ENCODE peak calls at places on chromosomes 4 and X, in four cellular contexts. One of them, this sample, is unnamed.

GRCh38 chr4:135368826-135369225 is 1167.2 kb upstream of the PABPC4L start:
- DNase-seq in HepG2: no peak
- DNase-seq in K562: no peak
- DNase-seq in GM12878: no peak
- DNase-seq in this sample: no peak

GRCh38 chr4:103075435-103075893 is 1.1 kb downstream of the SLC9B2 start:
- DNase-seq in K562: peak; percentile 9
- DNase-seq in HepG2: peak; percentile 96
- DNase-seq in GM12878: no peak
- DNase-seq in this sample: no peak

GRCh38 chr4:3513807-3514206 is 18.4 kb downstream of the LRPAP1 start:
- DNase-seq in GM12878: no peak
- DNase-seq in HepG2: no peak
- DNase-seq in K562: no peak
- DNase-seq in this sample: no peak

GRCh38 chr4:103892616-103893015 is 172.8 kb upstream of the TACR3 start:
- DNase-seq in HepG2: no peak
- DNase-seq in K562: no peak
- DNase-seq in GM12878: no peak
- DNase-seq in this sample: no peak

GRCh38 chr4:7313361-7313811 is 121.0 kb downstream of the SORCS2 start:
- DNase-seq in K562: no peak
- DNase-seq in GM12878: no peak
- DNase-seq in HepG2: no peak
- DNase-seq in this sample: no peak

GRCh38 chr4:99507762-99508161 is 3.1 kb upstream of the C4orf17 start:
- DNase-seq in K562: no peak
- DNase-seq in GM12878: no peak
- DNase-seq in HepG2: no peak
- DNase-seq in this sample: no peak

GRCh38 chr4:179415016-179415841 is 1973.0 kb upstream of the AGA start:
- DNase-seq in GM12878: no peak
- DNase-seq in HepG2: no peak
- DNase-seq in K562: no peak
- DNase-seq in this sample: no peak

GRCh38 chrX:24282381-24283121 is 31.3 kb downstream of the SUPT20HL2 start:
- DNase-seq in HepG2: no peak
- DNase-seq in GM12878: no peak
- DNase-seq in K562: no peak
- DNase-seq in this sample: peak; percentile 22

GRCh38 chr4:88457307-88458090 is 580 bp downstream of the HERC5 start:
- DNase-seq in K562: no peak
- DNase-seq in GM12878: no peak
- DNase-seq in HepG2: no peak
- DNase-seq in this sample: peak; percentile 58

GRCh38 chr4:171265190-171265818 is 547.9 kb upstream of the GALNTL6 start:
- DNase-seq in K562: no peak
- DNase-seq in GM12878: no peak
- DNase-seq in HepG2: no peak
- DNase-seq in this sample: no peak

GRCh38 chr4:79851625-79852304 is 221.3 kb downstream of the ANTXR2 start:
- DNase-seq in HepG2: no peak
- DNase-seq in GM12878: no peak
- DNase-seq in K562: no peak
- DNase-seq in this sample: no peak

GRCh38 chrX:116873678-116874077 is 410.9 kb upstream of the CT83 start:
- DNase-seq in HepG2: no peak
- DNase-seq in K562: no peak
- DNase-seq in GM12878: no peak
- DNase-seq in this sample: no peak

GRCh38 chr4:10085386-10085785 is 31.2 kb downstream of the WDR1 start:
- DNase-seq in GM12878: no peak
- DNase-seq in HepG2: no peak
- DNase-seq in K562: no peak
- DNase-seq in this sample: no peak

GRCh38 chr4:122151982-122152698 is at the start of gene BLTP1:
- DNase-seq in HepG2: peak; percentile 75
- DNase-seq in GM12878: peak; percentile 66
- DNase-seq in K562: peak; percentile 93
- DNase-seq in this sample: peak; percentile 92

GRCh38 chrX:130108647-130109428 is 1.5 kb downstream of the ELF4 start:
- DNase-seq in HepG2: peak; percentile 17
- DNase-seq in GM12878: no peak
- DNase-seq in K562: peak; percentile 61
- DNase-seq in this sample: no peak

GRCh38 chrX:24577091-24577490 is 70.1 kb downstream of the PCYT1B start:
- DNase-seq in GM12878: no peak
- DNase-seq in K562: no peak
- DNase-seq in HepG2: no peak
- DNase-seq in this sample: no peak

GRCh38 chrX:110691446-110691845 is 104.2 kb downstream of the CHRDL1 start:
- DNase-seq in GM12878: no peak
- DNase-seq in K562: no peak
- DNase-seq in HepG2: no peak
- DNase-seq in this sample: no peak

GRCh38 chr4:172202480-172203076 is 389.4 kb downstream of the GALNTL6 start:
- DNase-seq in GM12878: no peak
- DNase-seq in K562: peak; percentile 40
- DNase-seq in HepG2: peak; percentile 10
- DNase-seq in this sample: peak; percentile 40

GRCh38 chrX:133265331-133265730 is 47.2 kb upstream of the TFDP3 start:
- DNase-seq in GM12878: no peak
- DNase-seq in K562: no peak
- DNase-seq in HepG2: peak; percentile 12
- DNase-seq in this sample: no peak

GRCh38 chrX:10022580-10023245 is 55.6 kb downstream of the CLDN34 start:
- DNase-seq in K562: no peak
- DNase-seq in HepG2: no peak
- DNase-seq in GM12878: no peak
- DNase-seq in this sample: no peak

GRCh38 chr4:187158003-187158402 is 434.3 kb upstream of the FAT1 start:
- DNase-seq in HepG2: no peak
- DNase-seq in K562: no peak
- DNase-seq in GM12878: no peak
- DNase-seq in this sample: no peak

GRCh38 chrX:8870411-8870810 is 69.2 kb upstream of the FAM9A start:
- DNase-seq in GM12878: no peak
- DNase-seq in K562: no peak
- DNase-seq in HepG2: no peak
- DNase-seq in this sample: no peak
- TF ChIP-seq FOXK2 in GM12878: no peak
- TF ChIP-seq FOXK2 in K562: no peak
- TF ChIP-seq FOXK2 in HepG2: no peak
- TF ChIP-seq FOXK2 in this sample: no peak

GRCh38 chr4:131344761-131345160 is 1804.3 kb upstream of the PCDH10 start:
- DNase-seq in K562: no peak
- DNase-seq in HepG2: no peak
- DNase-seq in GM12878: no peak
- DNase-seq in this sample: no peak

GRCh38 chr4:131348258-131348657 is 1800.8 kb upstream of the PCDH10 start:
- DNase-seq in K562: no peak
- DNase-seq in HepG2: no peak
- DNase-seq in GM12878: peak; percentile 54
- DNase-seq in this sample: no peak

DNA sequence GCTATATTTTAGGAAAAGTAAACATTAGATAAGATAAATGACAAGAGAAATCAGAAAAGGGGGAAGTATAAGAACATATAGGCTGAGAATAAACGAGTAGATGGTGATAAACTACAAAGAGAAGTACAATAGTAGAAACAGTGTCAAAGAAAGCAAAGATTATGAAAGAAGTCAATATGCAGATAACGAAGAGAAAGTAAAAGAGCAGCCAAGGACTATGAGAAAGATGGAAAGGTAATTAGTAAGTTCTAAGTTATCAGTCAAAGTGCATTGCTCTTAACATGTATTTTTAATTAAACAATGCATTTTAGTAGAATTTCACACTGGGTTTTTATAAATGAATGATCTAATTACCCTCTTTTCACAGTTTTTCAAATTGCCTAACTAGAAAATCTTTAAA is 1801.3 kb upstream of the PCDH10 start:
- DNase-seq in HepG2: no peak
- DNase-seq in K562: no peak
- DNase-seq in GM12878: no peak
- DNase-seq in this sample: no peak
- TF ChIP-seq SP1 in HepG2: no peak
- TF ChIP-seq SP1 in K562: no peak
- TF ChIP-seq SP1 in GM12878: no peak
- TF ChIP-seq SP1 in this sample: no peak

GRCh38 chr4:169491211-169491610 is 121.2 kb downstream of the NEK1 start:
- DNase-seq in GM12878: no peak
- DNase-seq in HepG2: no peak
- DNase-seq in K562: no peak
- DNase-seq in this sample: no peak

GRCh38 chr4:169485084-169485483 is 127.3 kb downstream of the NEK1 start:
- DNase-seq in GM12878: no peak
- DNase-seq in K562: no peak
- DNase-seq in HepG2: no peak
- DNase-seq in this sample: no peak

GRCh38 chr4:169485791-169486742 is 126.3 kb downstream of the NEK1 start:
- DNase-seq in K562: peak; percentile 14
- DNase-seq in HepG2: peak; percentile 36
- DNase-seq in GM12878: peak; percentile 68
- DNase-seq in this sample: peak; percentile 51
- TF ChIP-seq BHLHE40 in K562: no peak
- TF ChIP-seq BHLHE40 in HepG2: no peak
- TF ChIP-seq BHLHE40 in GM12878: peak; percentile 81
- TF ChIP-seq BHLHE40 in this sample: no peak

GRCh38 chrX:74179071-74179470 is 124.9 kb upstream of the ZCCHC13 start:
- DNase-seq in K562: no peak
- DNase-seq in GM12878: no peak
- DNase-seq in HepG2: peak; percentile 39
- DNase-seq in this sample: no peak
- TF ChIP-seq FOXK2 in K562: no peak
- TF ChIP-seq FOXK2 in GM12878: no peak
- TF ChIP-seq FOXK2 in HepG2: no peak
- TF ChIP-seq FOXK2 in this sample: no peak

GRCh38 chr4:74768857-74769525 is 25.3 kb downstream of the BTC start:
- DNase-seq in HepG2: peak; percentile 32
- DNase-seq in GM12878: no peak
- DNase-seq in K562: no peak
- DNase-seq in this sample: no peak
- TF ChIP-seq SP1 in HepG2: no peak
- TF ChIP-seq SP1 in GM12878: no peak
- TF ChIP-seq SP1 in K562: no peak
- TF ChIP-seq SP1 in this sample: no peak

GRCh38 chr4:169484485-169484884 is 127.9 kb downstream of the NEK1 start:
- DNase-seq in K562: no peak
- DNase-seq in GM12878: no peak
- DNase-seq in HepG2: no peak
- DNase-seq in this sample: no peak
- TF ChIP-seq BHLHE40 in K562: no peak
- TF ChIP-seq BHLHE40 in GM12878: no peak
- TF ChIP-seq BHLHE40 in HepG2: no peak
- TF ChIP-seq BHLHE40 in this sample: no peak

DNA sequence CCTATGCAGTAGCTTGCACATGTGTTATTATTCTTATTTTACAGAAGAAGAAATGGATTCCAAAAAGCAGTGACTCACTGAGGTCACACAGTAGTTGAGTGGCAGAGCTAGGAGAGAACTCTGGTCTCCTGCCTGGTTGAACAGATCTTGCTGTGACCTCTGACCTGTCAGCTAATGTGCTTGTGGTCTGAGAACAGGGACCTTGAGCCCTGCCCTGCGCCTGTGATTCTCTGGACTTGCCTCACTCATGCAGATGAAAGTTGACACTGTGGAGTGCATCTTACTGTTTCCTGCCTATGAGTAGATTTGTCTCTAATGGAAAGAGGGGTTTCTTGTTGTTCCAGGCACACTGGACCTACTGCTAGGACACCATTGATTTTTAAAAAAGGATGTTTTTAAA is 32.3 kb downstream of the ETNPPL start:
- DNase-seq in GM12878: no peak
- DNase-seq in HepG2: peak; percentile 70
- DNase-seq in K562: no peak
- DNase-seq in this sample: no peak
- TF ChIP-seq FOXK2 in GM12878: no peak
- TF ChIP-seq FOXK2 in HepG2: no peak
- TF ChIP-seq FOXK2 in K562: no peak
- TF ChIP-seq FOXK2 in this sample: no peak

GRCh38 chrX:17377047-17377692 is 2.2 kb downstream of the NHS start:
- DNase-seq in K562: no peak
- DNase-seq in GM12878: no peak
- DNase-seq in HepG2: no peak
- DNase-seq in this sample: no peak
- TF ChIP-seq SP1 in K562: no peak
- TF ChIP-seq SP1 in GM12878: no peak
- TF ChIP-seq SP1 in HepG2: no peak
- TF ChIP-seq SP1 in this sample: no peak